ENCODE peak calls at places on chromosomes 12 and 14, in eight cellular contexts. E is WTC11; D is T-cell; J is colonic mucosa; O is LHCN-M2; T is NCI-H510A treated with DMSO at 0.1 percent for 48 hours; P is stimulated activated naive CD4-positive, alpha-beta T cell treated with Interleukin-2 at 50 U/mL for 16 hours; G is glomerular endothelial cell. Y is an unnamed sample.

GRCh38 chr14:64826845-64827244 is 52.9 kb downstream of the SPTB start:
- DNase-seq in E (no peak), D (no peak), J (no peak), O (no peak), T (peak; percentile 63), P (no peak), G (no peak), Y (no peak)

GRCh38 chr12:72863671-72864070 is 591.5 kb downstream of the TRHDE start:
- DNase-seq in E (no peak), D (no peak), J (no peak), O (no peak), T (no peak), P (no peak), G (no peak), Y (no peak)

GRCh38 chr12:124567035-124567672 is at the start of gene NCOR2:
- DNase-seq in E (no peak), D (no peak), J (no peak), O (peak; percentile 28), T (no peak), P (peak; percentile 56), G (no peak), Y (no peak)

GRCh38 chr12:7190268-7191055 is 976 bp downstream of the PEX5 start:
- DNase-seq in E (peak; percentile 24), D (no peak), J (peak; percentile 30), O (peak; percentile 6), T (no peak), P (no peak), G (no peak), Y (no peak)

GRCh38 chr14:28298156-28298555 is 468.4 kb upstream of the FOXG1 start:
- DNase-seq in E (no peak), D (no peak), J (no peak), O (peak; percentile 32), T (no peak), P (no peak), G (no peak), Y (no peak)

GRCh38 chr12:112738531-112738930 is 53.0 kb upstream of the RPH3A start:
- DNase-seq in E (no peak), D (no peak), J (no peak), O (no peak), T (no peak), P (no peak), G (no peak), Y (no peak)

GRCh38 chr12:2779281-2779680 is 15.5 kb upstream of the FKBP4 start:
- DNase-seq in E (no peak), D (no peak), J (no peak), O (no peak), T (no peak), P (no peak), G (no peak), Y (no peak)

GRCh38 chr12:129401572-129401971 is 502.3 kb downstream of the TMEM132D start:
- DNase-seq in E (no peak), D (no peak), J (peak; percentile 38), O (no peak), T (no peak), P (no peak), G (no peak), Y (no peak)

GRCh38 chr14:59123975-59124374 is 64.5 kb upstream of the DAAM1 start:
- DNase-seq in E (no peak), D (no peak), J (no peak), O (peak; percentile 41), T (peak; percentile 29), P (no peak), G (no peak), Y (no peak)

GRCh38 chr12:40312982-40313576 is 88.3 kb downstream of the LRRK2 start:
- DNase-seq in E (no peak), D (no peak), J (no peak), O (peak; percentile 15), T (no peak), P (no peak), G (no peak), Y (no peak)

GRCh38 chr12:46267618-46268348 is 1.1 kb downstream of the SLC38A1 start:
- DNase-seq in E (no peak), D (no peak), J (peak; percentile 38), O (peak; percentile 44), T (peak; percentile 46), P (peak; percentile 48), G (no peak), Y (peak; percentile 2)

GRCh38 chr14:49363926-49364751 is 222.0 kb downstream of the RPS29 start:
- DNase-seq in E (no peak), D (no peak), J (no peak), O (no peak), T (no peak), P (no peak), G (no peak), Y (no peak)

GRCh38 chr12:12691549-12691948 is 4.4 kb downstream of the GPR19 start:
- DNase-seq in E (no peak), D (no peak), J (no peak), O (no peak), T (no peak), P (no peak), G (no peak), Y (no peak)

GRCh38 chr14:76771432-76771980 is 10.2 kb downstream of the VASH1 start:
- DNase-seq in E (no peak), D (no peak), J (peak; percentile 6), O (no peak), T (no peak), P (no peak), G (no peak), Y (no peak)

GRCh38 chr12:11794751-11795150 is 145.3 kb downstream of the ETV6 start:
- DNase-seq in E (no peak), D (no peak), J (no peak), O (no peak), T (no peak), P (no peak), G (no peak), Y (no peak)

GRCh38 chr12:50732591-50732990 is 31.3 kb upstream of the ATF1 start:
- DNase-seq in E (no peak), D (no peak), J (no peak), O (peak; percentile 90), T (no peak), P (no peak), G (no peak), Y (peak; percentile 89)

GRCh38 chr14:101791919-101792572 is 30.5 kb downstream of the PPP2R5C start:
- DNase-seq in E (no peak), D (no peak), J (no peak), O (peak; percentile 77), T (no peak), P (no peak), G (no peak), Y (peak; percentile 39)

GRCh38 chr14:104732355-104732804 is 8.4 kb downstream of the ADSS1 start:
- DNase-seq in E (no peak), D (no peak), J (peak; percentile 93), O (no peak), T (no peak), P (no peak), G (no peak), Y (no peak)

GRCh38 chr14:64966976-64967375 is 5.2 kb downstream of the RAB15 start:
- DNase-seq in E (no peak), D (no peak), J (no peak), O (no peak), T (peak; percentile 23), P (no peak), G (no peak), Y (no peak)

GRCh38 chr12:38956337-38956736 is 50.9 kb upstream of the CPNE8 start:
- DNase-seq in E (no peak), D (no peak), J (no peak), O (no peak), T (no peak), P (no peak), G (no peak), Y (no peak)

GRCh38 chr14:59020382-59020781 is 168.1 kb upstream of the DAAM1 start:
- DNase-seq in E (no peak), D (no peak), J (no peak), O (peak; percentile 41), T (peak; percentile 5), P (no peak), G (no peak), Y (peak; percentile 62)

GRCh38 chr12:12788675-12789368 is 3.4 kb downstream of the APOLD1 start:
- DNase-seq in E (peak; percentile 54), D (peak; percentile 59), J (peak; percentile 82), O (peak; percentile 77), T (peak; percentile 75), P (peak; percentile 36), G (no peak), Y (no peak)

GRCh38 chr12:126219654-126220279 is 1154.5 kb downstream of the AACS start:
- DNase-seq in E (no peak), D (no peak), J (no peak), O (peak; percentile 58), T (no peak), P (no peak), G (no peak), Y (no peak)

GRCh38 chr12:5087831-5088554 is 44.3 kb downstream of the KCNA5 start:
- DNase-seq in E (no peak), D (no peak), J (no peak), O (no peak), T (no peak), P (no peak), G (no peak), Y (no peak)

GRCh38 chr14:105508069-105508468 is 17.0 kb downstream of the TEDC1 start:
- DNase-seq in E (no peak), D (no peak), J (no peak), O (no peak), T (no peak), P (no peak), G (no peak), Y (no peak)

GRCh38 chr14:77014004-77014604 is 14.4 kb downstream of the IRF2BPL start:
- DNase-seq in E (no peak), D (no peak), J (no peak), O (no peak), T (no peak), P (no peak), G (no peak), Y (no peak)

GRCh38 chr12:119014368-119014767 is 33.0 kb downstream of the SRRM4 start:
- DNase-seq in E (no peak), D (no peak), J (no peak), O (no peak), T (no peak), P (no peak), G (no peak), Y (no peak)

GRCh38 chr12:57571926-57572762 is 18.8 kb upstream of the PIP4K2C start:
- DNase-seq in E (no peak), D (no peak), J (no peak), O (no peak), T (no peak), P (no peak), G (no peak), Y (no peak)

GRCh38 chr12:117513353-117513752 is 151.9 kb upstream of the NOS1 start:
- DNase-seq in E (no peak), D (no peak), J (no peak), O (no peak), T (no peak), P (no peak), G (no peak), Y (no peak)

GRCh38 chr12:131095826-131096680 is 142.3 kb downstream of the ADGRD1 start:
- DNase-seq in E (peak; percentile 5), D (no peak), J (no peak), O (no peak), T (no peak), P (no peak), G (no peak), Y (no peak)

GRCh38 chr12:126681676-126682075 is 1585.3 kb upstream of the TMEM132C start:
- DNase-seq in E (no peak), D (no peak), J (no peak), O (peak; percentile 31), T (no peak), P (no peak), G (no peak), Y (no peak)

GRCh38 chr12:69039881-69040280 is 106.9 kb upstream of the CPM start:
- DNase-seq in E (no peak), D (no peak), J (no peak), O (peak; percentile 41), T (no peak), P (no peak), G (no peak), Y (no peak)

GRCh38 chr14:105258846-105259245 is 10.5 kb downstream of the BTBD6 start:
- DNase-seq in E (no peak), D (no peak), J (peak; percentile 57), O (no peak), T (peak; percentile 47), P (no peak), G (no peak), Y (peak; percentile 59)

Y was measured in brain microvascular endothelial cell.